ENCODE peak calls at places on chromosomes 3 and 15, in ten cellular contexts. I, E, U, L, H, G, J, C, W and A are unnamed samples.

GRCh38 chr3:134356411-134357040 is 17.7 kb downstream of the AMOTL2 start:
- DNase-seq in I (no peak), L (no peak), W (no peak), E (no peak), U (no peak), C (no peak), H (no peak), G (no peak), J (no peak), A (no peak)

GRCh38 chr3:194886836-194887235 is 201.2 kb downstream of the FAM43A start:
- DNase-seq in E (no peak), I (no peak), G (no peak), W (no peak), L (no peak), H (no peak), C (no peak), J (no peak), U (no peak), A (no peak)

GRCh38 chr3:54146383-54147239 is 24.3 kb downstream of the CACNA2D3 start:
- DNase-seq in J (peak; percentile 44), C (no peak), H (peak; percentile 33), I (no peak), G (no peak), U (peak; percentile 15), E (peak; percentile 31), W (no peak), L (peak; percentile 36), A (no peak)

GRCh38 chr15:96367436-96368200 is 37.1 kb downstream of the NR2F2 start:
- DNase-seq in I (no peak), J (no peak), C (no peak), L (no peak), E (no peak), G (no peak), W (no peak), U (peak; percentile 25), H (no peak), A (no peak)

GRCh38 chr3:37945803-37946530 is 44.6 kb upstream of the VILL start:
- DNase-seq in H (no peak), G (peak; percentile 39), C (peak; percentile 37), I (peak; percentile 61), L (peak; percentile 76), J (peak; percentile 81), U (peak; percentile 76), W (no peak), E (no peak), A (no peak)

GRCh38 chr3:157125101-157125500 is 34.8 kb downstream of the CCNL1 start:
- DNase-seq in I (no peak), H (no peak), C (no peak), L (no peak), J (no peak), U (no peak), E (no peak), W (no peak), G (no peak), A (no peak)

GRCh38 chr3:94115482-94115881 is 52.6 kb downstream of the NSUN3 start:
- DNase-seq in U (peak; percentile 62), I (peak; percentile 69), L (peak; percentile 32), W (no peak), C (no peak), G (no peak), H (no peak), J (peak; percentile 62), E (peak; percentile 23), A (no peak)

GRCh38 chr15:48766196-48766595 is 44.7 kb downstream of the CEP152 start:
- DNase-seq in W (no peak), U (peak; percentile 25), E (no peak), C (no peak), L (peak; percentile 2), I (peak; percentile 36), J (peak; percentile 29), H (no peak), G (no peak), A (peak; percentile 7)

GRCh38 chr3:1131156-1131555 is 38.3 kb downstream of the CNTN6 start:
- DNase-seq in C (no peak), I (no peak), W (no peak), U (no peak), H (no peak), J (no peak), E (no peak), L (no peak), G (no peak), A (no peak)

GRCh38 chr3:197367081-197367780 is 68.8 kb upstream of the DLG1 start:
- DNase-seq in W (no peak), U (peak; percentile 32), L (peak; percentile 10), J (no peak), C (no peak), I (peak; percentile 64), H (no peak), G (no peak), E (no peak), A (no peak)

GRCh38 chr15:74417230-74417629 is 16.5 kb downstream of the SEMA7A start:
- DNase-seq in I (no peak), L (no peak), U (peak; percentile 89), W (no peak), C (no peak), G (no peak), E (no peak), H (no peak), J (peak; percentile 61), A (no peak)

GRCh38 chr15:78317145-78317836 is 17.9 kb upstream of the SKIC8 start:
- DNase-seq in G (no peak), L (peak; percentile 58), J (peak; percentile 13), U (peak; percentile 38), W (no peak), E (no peak), C (no peak), I (no peak), H (no peak), A (no peak)

GRCh38 chr15:52857937-52858336 is 67.8 kb upstream of the ONECUT1 start:
- DNase-seq in C (no peak), W (no peak), I (peak; percentile 9), E (no peak), G (no peak), U (peak; percentile 1), J (no peak), L (peak; percentile 13), H (no peak), A (no peak)

GRCh38 chr15:101088311-101088710 is 163.5 kb downstream of the CHSY1 start:
- DNase-seq in H (no peak), E (no peak), I (no peak), L (no peak), U (no peak), G (no peak), W (no peak), J (no peak), C (no peak), A (no peak)

GRCh38 chr15:41812820-41813375 is 15.0 kb upstream of the JMJD7 start:
- DNase-seq in J (no peak), L (no peak), I (no peak), W (no peak), H (no peak), C (no peak), E (no peak), G (no peak), U (no peak), A (no peak)
- TF ChIP-seq CTCF in J (no peak), L (no peak), I (no peak), W (no peak), H (no peak), C (no peak), E (no peak), G (no peak), U (no peak), A (no peak)

GRCh38 chr3:64462203-64463120 is 225.3 kb downstream of the ADAMTS9 start:
- DNase-seq in E (no peak), L (no peak), W (no peak), I (peak; percentile 92), J (peak; percentile 78), G (no peak), C (peak; percentile 43), U (peak; percentile 88), H (peak; percentile 10), A (no peak)
- H3K4me3 ChIP-seq in E (no peak overlapping the region), L (no peak overlapping the region), W (no peak overlapping the region), I (peak overlapping the region; percentile 34), J (peak overlapping the region; percentile 26), G (no peak overlapping the region), C (no peak overlapping the region), U (peak overlapping the region; percentile 12), H (no peak overlapping the region), A (no peak overlapping the region)

GRCh38 chr15:67803299-67803698 is 22.0 kb upstream of the SKOR1 start:
- DNase-seq in G (no peak), H (no peak), L (no peak), I (no peak), J (no peak), W (no peak), C (no peak), U (no peak), E (no peak), A (no peak)

GRCh38 chr15:67803996-67804843 is 21.1 kb upstream of the SKOR1 start:
- DNase-seq in C (no peak), U (no peak), W (no peak), H (no peak), G (no peak), J (no peak), E (no peak), I (peak; percentile 17), L (no peak), A (no peak)

GRCh38 chr15:67805871-67806538 is 19.3 kb upstream of the SKOR1 start:
- DNase-seq in E (no peak), I (no peak), L (no peak), C (no peak), U (no peak), J (no peak), G (no peak), H (no peak), W (no peak), A (peak; percentile 20)

GRCh38 chr15:67806539-67806935 is 18.8 kb upstream of the SKOR1 start:
- DNase-seq in G (no peak), E (no peak), C (no peak), H (no peak), I (no peak), L (no peak), W (no peak), J (no peak), U (no peak), A (no peak)

DNA sequence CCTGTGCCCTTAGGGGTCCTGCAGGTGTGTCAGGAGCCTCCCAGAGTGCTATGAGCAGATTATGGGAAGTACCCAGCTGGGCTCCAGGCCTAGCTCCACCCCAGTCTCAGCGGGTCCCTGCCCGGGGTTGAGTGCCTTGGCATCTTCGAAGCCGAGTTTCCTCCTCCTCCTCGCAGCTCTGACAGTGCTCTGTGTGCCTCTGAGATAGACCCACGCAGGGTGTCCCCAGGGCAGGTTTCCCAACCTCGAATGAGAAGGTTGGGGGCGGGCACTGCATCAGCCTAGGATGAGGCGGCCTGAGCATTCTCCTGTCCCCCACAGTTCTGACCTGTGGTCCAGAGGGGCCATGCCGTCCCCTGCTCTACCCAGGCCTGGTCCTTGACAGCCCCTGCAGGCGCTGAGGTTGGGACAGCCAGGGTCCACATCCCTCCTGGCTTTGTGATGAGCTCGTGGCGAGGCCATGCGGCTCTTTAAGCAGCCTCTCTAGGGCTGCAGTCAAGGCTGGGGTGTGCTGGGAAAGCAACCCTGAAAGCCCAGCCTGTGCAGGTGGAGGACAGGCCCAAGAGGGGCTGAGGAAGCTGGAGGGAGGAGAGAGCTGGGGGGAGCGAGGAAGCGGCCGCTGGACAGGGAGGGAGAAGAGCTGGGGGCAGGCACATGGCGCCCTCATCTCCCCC is 20.2 kb upstream of the SKOR1 start:
- DNase-seq in W (no peak), G (no peak), L (no peak), J (no peak), U (no peak), E (no peak), C (no peak), H (no peak), I (no peak), A (no peak)
- TF ChIP-seq CTCF in W (no peak), G (no peak), L (no peak), J (no peak), U (no peak), E (no peak), C (no peak), H (no peak), I (no peak), A (no peak)

GRCh38 chr15:33148129-33148850 is 46.2 kb downstream of the FMN1 start:
- DNase-seq in C (no peak), G (no peak), L (no peak), W (no peak), J (no peak), E (no peak), U (no peak), I (no peak), H (no peak), A (no peak)
- H3K4me3 ChIP-seq in C (peak overlapping the region; percentile 2), G (no peak overlapping the region), L (no peak overlapping the region), W (no peak overlapping the region), J (no peak overlapping the region), E (no peak overlapping the region), U (no peak overlapping the region), I (no peak overlapping the region), H (no peak overlapping the region), A (no peak overlapping the region)